ENCODE peak calls at places on chromosome 3, in ten cellular contexts. Q is right atrium auricular region; J is tibial artery; F is naive thymus-derived CD8-positive, alpha-beta T cell; X is progenitor cell of endocrine pancreas; Z is cardiac septum; E is NCI-H524; B is stimulated activated CD4-positive, alpha-beta T cell treated with anti-CD3 and anti-CD28 coated beads, Interleukin-12 subunit alpha, Interleukin-12 subunit beta, amount 100 ng/mL, for 4 hours; M is effector CD4-positive, alpha-beta T cell; N is nephron progenitor cell. Y is an unnamed sample.

GRCh38 chr3:55459838-55460237 is 27.3 kb downstream of the WNT5A start:
- DNase-seq in Q (no peak), J (no peak), F (no peak), X (no peak), Z (no peak), E (no peak), B (no peak), M (no peak), N (no peak), Y (no peak)

GRCh38 chr3:132290833-132291232 is 26.4 kb upstream of the ACP3 start:
- DNase-seq in Q (no peak), J (no peak), F (no peak), X (no peak), Z (no peak), E (no peak), B (no peak), M (no peak), N (no peak), Y (no peak)

GRCh38 chr3:83946554-83946953 is 1012.2 kb upstream of the CADM2 start:
- DNase-seq in Q (no peak), J (no peak), F (no peak), X (no peak), Z (no peak), E (no peak), B (no peak), M (no peak), N (no peak), Y (no peak)

GRCh38 chr3:54951405-54951804 is 23.5 kb upstream of the LRTM1 start:
- DNase-seq in Q (peak), J (peak), F (no peak), X (peak), Z (peak), E (no peak), B (no peak), M (no peak), N (peak), Y (no peak)

GRCh38 chr3:176041812-176042211 is 1155.5 kb downstream of the TBL1XR1 start:
- DNase-seq in Q (no peak), J (no peak), F (no peak), X (no peak), Z (no peak), E (no peak), B (no peak), M (no peak), N (no peak), Y (no peak)

GRCh38 chr3:72460215-72461174 is 387.8 kb downstream of the SHQ1 start:
- DNase-seq in Q (no peak), J (no peak), F (no peak), X (no peak), Z (no peak), E (no peak), B (no peak), M (no peak), N (no peak), Y (no peak)

GRCh38 chr3:157109267-157110141 is 50.4 kb downstream of the CCNL1 start:
- DNase-seq in Q (no peak), J (no peak), F (no peak), X (no peak), Z (no peak), E (no peak), B (no peak), M (no peak), N (no peak), Y (no peak)

GRCh38 chr3:29937185-29937584 is 656.3 kb downstream of the RBMS3 start:
- DNase-seq in Q (no peak), J (no peak), F (no peak), X (no peak), Z (no peak), E (no peak), B (no peak), M (no peak), N (no peak), Y (no peak)

GRCh38 chr3:78823859-78824258 is 943.9 kb downstream of the ROBO1 start:
- DNase-seq in Q (no peak), J (no peak), F (no peak), X (no peak), Z (no peak), E (no peak), B (no peak), M (no peak), N (no peak), Y (no peak)